ENCODE peak calls at places on chromosomes 2 and 18, in nine cellular contexts. M, D, Z, C, S, A, X, G and J are unnamed samples.

GRCh38 chr2:54228945-54229344 is 27.1 kb downstream of the TSPYL6 start:
- DNase-seq in X (no peak), M (no peak), S (no peak), D (no peak), G (no peak), A (no peak), C (no peak), Z (no peak), J (peak; percentile 29)

GRCh38 chr2:136248242-136248641 is 130.3 kb upstream of the CXCR4 start:
- DNase-seq in Z (no peak), D (no peak), S (no peak), C (peak; percentile 30), M (no peak), A (no peak), G (no peak), X (peak; percentile 41), J (no peak)

GRCh38 chr2:8534729-8535397 is 147.0 kb upstream of the ID2 start:
- DNase-seq in D (peak; percentile 52), C (peak; percentile 33), X (no peak), G (peak; percentile 65), A (peak; percentile 46), M (peak; percentile 96), S (peak; percentile 88), Z (peak; percentile 78), J (peak; percentile 59)

GRCh38 chr2:237492137-237492890 is 5.3 kb downstream of the MLPH start:
- DNase-seq in A (no peak), M (no peak), S (no peak), G (no peak), C (no peak), Z (no peak), X (no peak), D (no peak), J (no peak)

GRCh38 chr2:120691410-120691809 is 44.3 kb upstream of the GLI2 start:
- DNase-seq in C (no peak), X (no peak), S (no peak), A (no peak), M (no peak), Z (no peak), D (no peak), G (no peak), J (no peak)

GRCh38 chr18:60684843-60685513 is 312.4 kb upstream of the MC4R start:
- DNase-seq in M (peak; percentile 37), Z (no peak), D (no peak), C (peak; percentile 17), A (peak; percentile 10), S (peak; percentile 46), G (no peak), X (peak; percentile 19), J (no peak)

GRCh38 chr2:173747037-173747436 is 218.1 kb downstream of the SP3 start:
- DNase-seq in D (no peak), C (no peak), M (no peak), A (no peak), S (no peak), X (no peak), Z (no peak), G (no peak), J (no peak)

GRCh38 chr2:36818542-36818941 is 122.0 kb downstream of the VIT start:
- DNase-seq in X (no peak), G (no peak), C (no peak), S (no peak), A (no peak), Z (no peak), D (no peak), M (no peak), J (no peak)

GRCh38 chr2:76280676-76281075 is 570.0 kb upstream of the GCFC2 start:
- DNase-seq in X (no peak), A (no peak), G (no peak), Z (no peak), D (no peak), M (no peak), S (no peak), C (no peak), J (no peak)

GRCh38 chr2:159211447-159212396 is 74.8 kb downstream of the WDSUB1 start:
- DNase-seq in M (no peak), G (no peak), C (peak; percentile 25), S (no peak), Z (no peak), X (no peak), A (no peak), D (no peak), J (no peak)

GRCh38 chr2:64019083-64019974 is at the start of gene VPS54:
- DNase-seq in D (peak; percentile 63), C (peak; percentile 46), S (peak; percentile 84), A (peak; percentile 82), G (no peak), Z (peak; percentile 64), X (peak; percentile 33), M (peak; percentile 77), J (peak; percentile 64)
- TF ChIP-seq POLR2A in D (peak; percentile 59), C (peak; percentile 57), S (no peak), A (peak; percentile 75), G (no peak), Z (peak; percentile 62), X (peak; percentile 72), M (peak; percentile 75), J (no peak)

DNA sequence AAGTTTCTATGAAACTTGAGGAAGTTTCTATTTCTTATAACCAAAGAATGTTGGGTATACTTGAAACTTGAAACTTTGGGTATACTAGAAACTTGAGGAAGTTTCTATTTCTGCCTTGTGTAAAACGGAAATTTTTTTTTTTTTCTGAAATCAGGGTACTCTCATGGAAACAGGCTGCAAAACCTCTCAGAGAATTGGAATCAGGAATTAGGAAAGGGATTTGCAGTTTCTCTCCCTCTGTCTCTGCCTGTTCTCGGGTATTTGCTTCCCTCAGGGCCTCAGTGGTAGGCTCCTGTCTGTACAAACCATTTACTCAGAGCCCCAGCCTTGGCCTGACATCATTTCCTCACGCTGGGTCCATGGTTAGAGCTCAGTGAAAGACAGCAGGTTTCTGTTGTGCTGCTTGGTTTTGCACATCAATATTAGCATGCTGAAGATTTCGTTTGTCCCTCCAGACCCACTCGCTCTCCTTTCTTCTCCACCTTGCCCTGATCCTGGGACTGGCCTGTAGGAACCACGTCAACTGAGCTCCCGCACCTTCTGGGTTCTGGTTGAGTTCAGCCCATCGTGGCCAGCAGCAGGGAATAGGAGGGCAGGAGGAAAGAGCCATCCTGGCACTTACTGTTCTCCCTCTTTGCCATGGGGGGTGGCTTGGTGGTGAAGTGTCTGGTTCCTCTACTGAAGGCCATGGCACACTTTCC is 106.4 kb downstream of the POLR1A start:
- DNase-seq in A (no peak), Z (no peak), G (no peak), X (no peak), C (peak; percentile 49), S (no peak), D (peak; percentile 33), M (peak; percentile 74), J (no peak)
- TF ChIP-seq POLR2A in A (no peak), Z (no peak), G (no peak), X (no peak), C (no peak), S (no peak), D (no peak), M (no peak), J (no peak)

DNA sequence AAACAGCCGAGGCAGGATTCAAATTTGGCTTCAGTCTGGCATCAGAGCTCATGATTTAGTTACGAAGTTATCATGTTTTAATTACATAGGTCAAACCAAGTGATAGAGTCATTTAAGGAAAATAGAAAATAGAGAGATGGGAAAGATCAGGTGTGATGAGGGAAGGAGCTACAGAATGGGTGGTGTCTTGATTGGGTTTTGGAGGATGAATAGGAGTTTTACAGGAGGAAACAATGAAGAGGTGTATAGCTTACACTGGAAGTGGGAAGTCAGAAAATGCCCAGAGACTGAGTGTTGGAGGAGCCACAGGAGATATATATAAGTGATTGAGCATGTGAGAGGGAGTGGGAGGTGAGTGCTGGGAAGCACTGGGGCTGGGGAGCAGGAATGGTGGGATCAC is 264.2 kb upstream of the TNP1 start:
- DNase-seq in A (no peak), X (no peak), S (no peak), M (no peak), G (no peak), D (no peak), Z (no peak), C (no peak), J (no peak)
- TF ChIP-seq POLR2A in A (no peak), X (no peak), S (no peak), M (no peak), G (no peak), D (no peak), Z (no peak), C (no peak), J (no peak)

GRCh38 chr2:191691016-191691725 is 13.2 kb downstream of the NABP1 start:
- DNase-seq in A (peak; percentile 82), G (peak; percentile 71), Z (peak; percentile 48), S (no peak), C (peak; percentile 87), D (peak; percentile 59), M (peak; percentile 83), X (peak; percentile 61), J (peak; percentile 69)

GRCh38 chr2:191687867-191688266 is 9.9 kb downstream of the NABP1 start:
- DNase-seq in A (no peak), S (no peak), X (no peak), M (no peak), G (no peak), Z (no peak), D (no peak), C (no peak), J (no peak)

GRCh38 chr2:191690327-191690726 is 12.4 kb downstream of the NABP1 start:
- DNase-seq in X (no peak), C (no peak), S (no peak), D (no peak), Z (no peak), A (no peak), G (no peak), M (no peak), J (no peak)

GRCh38 chr2:191686658-191687057 is 8.7 kb downstream of the NABP1 start:
- DNase-seq in A (no peak), C (no peak), S (no peak), D (no peak), X (no peak), Z (no peak), M (no peak), G (no peak), J (no peak)

GRCh38 chr2:191688934-191689695 is 11.2 kb downstream of the NABP1 start:
- DNase-seq in G (no peak), M (no peak), S (no peak), Z (no peak), A (no peak), D (no peak), X (peak; percentile 57), C (peak; percentile 80), J (no peak)
- TF ChIP-seq POLR2A in G (no peak), M (no peak), S (no peak), Z (no peak), A (peak; percentile 17), D (no peak), X (no peak), C (no peak), J (no peak)

DNA sequence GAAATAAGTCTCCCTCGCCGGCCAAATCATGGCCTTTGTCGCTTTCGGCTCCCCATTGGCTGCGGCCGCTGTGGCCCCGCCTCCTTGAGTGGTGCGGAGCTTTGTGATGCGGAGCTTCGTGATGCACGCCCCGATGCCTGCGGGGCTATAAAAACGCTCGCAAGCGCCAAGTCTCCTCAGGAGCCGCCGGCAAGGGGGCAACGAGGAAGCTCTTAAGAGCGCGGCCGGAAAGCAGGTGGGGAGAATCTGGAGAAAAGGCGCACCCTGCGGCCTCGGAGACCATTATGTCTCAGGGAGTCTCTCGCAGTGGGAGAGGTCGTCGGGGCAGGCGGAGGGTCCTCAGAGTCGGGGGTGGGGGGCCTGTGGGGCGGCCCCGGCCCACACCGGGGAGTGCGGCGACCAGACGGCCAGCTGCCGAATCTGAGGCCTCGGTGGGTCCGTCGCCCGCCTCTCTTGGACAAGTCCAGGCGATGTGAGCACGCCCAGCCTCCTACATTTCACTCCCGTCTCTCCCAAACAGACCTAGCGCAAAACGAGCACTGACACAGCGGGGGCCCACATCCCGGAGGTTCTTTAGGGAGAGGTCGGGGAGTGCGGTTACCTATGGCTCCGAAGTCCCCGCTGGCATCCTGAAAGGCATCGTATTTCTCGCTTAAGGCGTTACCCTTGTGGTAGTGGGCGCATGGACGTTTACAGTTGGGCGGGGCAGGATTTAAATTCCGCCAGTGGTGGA is at the start of gene CABYR:
- DNase-seq in G (peak; percentile 55), C (peak; percentile 86), S (peak; percentile 81), Z (peak; percentile 69), X (no peak), A (peak; percentile 33), D (peak; percentile 72), M (peak; percentile 53), J (peak; percentile 91)
- TF ChIP-seq POLR2A in G (no peak), C (peak; percentile 99), S (no peak), Z (no peak), X (no peak), A (no peak), D (peak; percentile 42), M (no peak), J (peak; percentile 54)